ENCODE peak calls at places on chromosomes 11 and 22, in four cellular contexts. One of them, this sample, is unnamed.

GRCh38 chr11:95138448-95138847 is 48.8 kb downstream of the ENDOD1 start:
- DNase-seq in stimulated activated CD4-positive, alpha-beta T cell treated with anti-CD3 and anti-CD28 coated beads, Interleukin-4, amount 100 ng/mL, for 48 hours: no peak
- DNase-seq in occipital lobe: no peak
- DNase-seq in NCI-H510A treated with DMSO at 0.1 percent for 48 hours: no peak
- DNase-seq in this sample: no peak

GRCh38 chr22:36027960-36028645 is 521 bp downstream of the RBFOX2 start:
- DNase-seq in stimulated activated CD4-positive, alpha-beta T cell treated with anti-CD3 and anti-CD28 coated beads, Interleukin-4, amount 100 ng/mL, for 48 hours: no peak
- DNase-seq in NCI-H510A treated with DMSO at 0.1 percent for 48 hours: no peak
- DNase-seq in occipital lobe: no peak
- DNase-seq in this sample: peak; percentile 28

GRCh38 chr22:49849161-49850020 is 4.3 kb upstream of the ZBED4 start:
- DNase-seq in stimulated activated CD4-positive, alpha-beta T cell treated with anti-CD3 and anti-CD28 coated beads, Interleukin-4, amount 100 ng/mL, for 48 hours: no peak
- DNase-seq in occipital lobe: no peak
- DNase-seq in NCI-H510A treated with DMSO at 0.1 percent for 48 hours: no peak
- DNase-seq in this sample: no peak

GRCh38 chr11:107840120-107840479 is 18.5 kb downstream of the SLC35F2 start:
- DNase-seq in occipital lobe: peak; percentile 24
- DNase-seq in NCI-H510A treated with DMSO at 0.1 percent for 48 hours: no peak
- DNase-seq in stimulated activated CD4-positive, alpha-beta T cell treated with anti-CD3 and anti-CD28 coated beads, Interleukin-4, amount 100 ng/mL, for 48 hours: no peak
- DNase-seq in this sample: no peak

GRCh38 chr11:67674442-67674871 is at the start of gene ALDH3B2:
- DNase-seq in stimulated activated CD4-positive, alpha-beta T cell treated with anti-CD3 and anti-CD28 coated beads, Interleukin-4, amount 100 ng/mL, for 48 hours: no peak
- DNase-seq in NCI-H510A treated with DMSO at 0.1 percent for 48 hours: peak; percentile 79
- DNase-seq in occipital lobe: no peak
- DNase-seq in this sample: no peak

GRCh38 chr11:64339754-64340408 is at the start of gene CCDC88B:
- DNase-seq in occipital lobe: no peak
- DNase-seq in NCI-H510A treated with DMSO at 0.1 percent for 48 hours: no peak
- DNase-seq in stimulated activated CD4-positive, alpha-beta T cell treated with anti-CD3 and anti-CD28 coated beads, Interleukin-4, amount 100 ng/mL, for 48 hours: peak; percentile 76
- DNase-seq in this sample: no peak

GRCh38 chr22:29307658-29308147 is 1.3 kb downstream of the GAS2L1 start:
- DNase-seq in occipital lobe: no peak
- DNase-seq in stimulated activated CD4-positive, alpha-beta T cell treated with anti-CD3 and anti-CD28 coated beads, Interleukin-4, amount 100 ng/mL, for 48 hours: no peak
- DNase-seq in NCI-H510A treated with DMSO at 0.1 percent for 48 hours: no peak
- DNase-seq in this sample: no peak

GRCh38 chr11:78070606-78071005 is 6.9 kb downstream of the THRSP start:
- DNase-seq in NCI-H510A treated with DMSO at 0.1 percent for 48 hours: no peak
- DNase-seq in occipital lobe: no peak
- DNase-seq in stimulated activated CD4-positive, alpha-beta T cell treated with anti-CD3 and anti-CD28 coated beads, Interleukin-4, amount 100 ng/mL, for 48 hours: no peak
- DNase-seq in this sample: no peak

GRCh38 chr11:123973816-123974215 is 3.8 kb downstream of the OR10S1 start:
- DNase-seq in NCI-H510A treated with DMSO at 0.1 percent for 48 hours: no peak
- DNase-seq in occipital lobe: no peak
- DNase-seq in stimulated activated CD4-positive, alpha-beta T cell treated with anti-CD3 and anti-CD28 coated beads, Interleukin-4, amount 100 ng/mL, for 48 hours: no peak
- DNase-seq in this sample: no peak

GRCh38 chr11:114262681-114263509 is 33.3 kb upstream of the NNMT start:
- DNase-seq in occipital lobe: peak; percentile 38
- DNase-seq in NCI-H510A treated with DMSO at 0.1 percent for 48 hours: peak; percentile 46
- DNase-seq in stimulated activated CD4-positive, alpha-beta T cell treated with anti-CD3 and anti-CD28 coated beads, Interleukin-4, amount 100 ng/mL, for 48 hours: no peak
- DNase-seq in this sample: peak; percentile 24

GRCh38 chr22:28911777-28912669 is 28.7 kb downstream of the ZNRF3 start:
- DNase-seq in occipital lobe: no peak
- DNase-seq in NCI-H510A treated with DMSO at 0.1 percent for 48 hours: no peak
- DNase-seq in stimulated activated CD4-positive, alpha-beta T cell treated with anti-CD3 and anti-CD28 coated beads, Interleukin-4, amount 100 ng/mL, for 48 hours: no peak
- DNase-seq in this sample: no peak

GRCh38 chr22:33325232-33326004 is 267.2 kb upstream of the SYN3 start:
- DNase-seq in stimulated activated CD4-positive, alpha-beta T cell treated with anti-CD3 and anti-CD28 coated beads, Interleukin-4, amount 100 ng/mL, for 48 hours: no peak
- DNase-seq in NCI-H510A treated with DMSO at 0.1 percent for 48 hours: peak; percentile 35
- DNase-seq in occipital lobe: no peak
- DNase-seq in this sample: peak; percentile 32